ENCODE peak calls at places on chromosome X, in nine cellular contexts. Z is stimulated activated CD4-positive, alpha-beta T cell treated with anti-CD3 and anti-CD28 coated beads, Interleukin-15, amount 100 ng/mL, for 1 hour; O is adipocyte; I is HT1080; V is A549; G is left lung; L is left ventricle myocardium inferior; E is NCI-H1436; Y is AG08396. X is an unnamed sample.

GRCh38 chrX:123846598-123847038 is 13.2 kb upstream of the XIAP start:
- DNase-seq in Z (no peak), O (no peak), I (peak), V (no peak), G (no peak), L (no peak), E (no peak), Y (no peak), X (no peak)

GRCh38 chrX:67612231-67612630 is 68.4 kb downstream of the AR start:
- DNase-seq in Z (no peak), O (peak), I (peak), V (no peak), G (no peak), L (no peak), E (no peak), Y (no peak), X (no peak)

GRCh38 chrX:123206222-123206621 is 22.1 kb downstream of the GRIA3 start:
- DNase-seq in Z (no peak), O (no peak), I (no peak), V (no peak), G (no peak), L (no peak), E (no peak), Y (no peak), X (no peak)

GRCh38 chrX:44042124-44042523 is 68.9 kb upstream of the NDP start:
- DNase-seq in Z (no peak), O (peak), I (no peak), V (no peak), G (no peak), L (no peak), E (no peak), Y (no peak), X (no peak)

GRCh38 chrX:51144828-51145442 is 187.7 kb upstream of the NUDT10 start:
- DNase-seq in Z (no peak), O (peak), I (peak), V (peak), G (peak), L (no peak), E (peak), Y (peak), X (peak)

GRCh38 chrX:150648296-150648940 is 44.8 kb upstream of the MTMR1 start:
- DNase-seq in Z (no peak), O (no peak), I (no peak), V (no peak), G (no peak), L (no peak), E (no peak), Y (no peak), X (no peak)

GRCh38 chrX:47877327-47877726 is 40.6 kb downstream of the ZNF81 start:
- DNase-seq in Z (no peak), O (no peak), I (no peak), V (no peak), G (no peak), L (no peak), E (no peak), Y (no peak), X (no peak)

GRCh38 chrX:20061869-20062254 is 54.8 kb downstream of the MAP7D2 start:
- DNase-seq in Z (no peak), O (peak), I (peak), V (no peak), G (no peak), L (no peak), E (no peak), Y (peak), X (no peak)